ENCODE peak calls at places on chromosomes 11 and 22, in eight cellular contexts. One of them, this sample, is unnamed.

GRCh38 chr11:73390601-73391565 is 14.7 kb downstream of the RELT start:
- DNase-seq in EH: no peak
- DNase-seq in stomach: no peak
- DNase-seq in M059J: no peak
- DNase-seq in PC-9: no peak
- DNase-seq in HTR-8/SVneo: no peak
- DNase-seq in thoracic aorta: no peak
- DNase-seq in NCI-H1694 treated with DMSO at 0.1 percent for 48 hours: no peak
- DNase-seq in this sample: no peak

GRCh38 chr11:76835928-76836612 is 24.6 kb upstream of the ACER3 start:
- DNase-seq in EH: peak
- DNase-seq in stomach: peak
- DNase-seq in M059J: peak
- DNase-seq in PC-9: peak
- DNase-seq in HTR-8/SVneo: no peak
- DNase-seq in thoracic aorta: no peak
- DNase-seq in NCI-H1694 treated with DMSO at 0.1 percent for 48 hours: peak
- DNase-seq in this sample: peak

GRCh38 chr22:38828616-38829205 is 15.1 kb downstream of the NPTXR start:
- DNase-seq in EH: no peak
- DNase-seq in stomach: no peak
- DNase-seq in M059J: no peak
- DNase-seq in PC-9: no peak
- DNase-seq in HTR-8/SVneo: no peak
- DNase-seq in thoracic aorta: no peak
- DNase-seq in NCI-H1694 treated with DMSO at 0.1 percent for 48 hours: no peak
- DNase-seq in this sample: no peak

GRCh38 chr11:69301491-69302401 is 7.8 kb downstream of the MYEOV start:
- DNase-seq in EH: peak
- DNase-seq in stomach: peak
- DNase-seq in M059J: peak
- DNase-seq in PC-9: peak
- DNase-seq in HTR-8/SVneo: peak
- DNase-seq in thoracic aorta: no peak
- DNase-seq in NCI-H1694 treated with DMSO at 0.1 percent for 48 hours: no peak
- DNase-seq in this sample: peak

GRCh38 chr11:7143908-7144307 is 55.1 kb downstream of the RBMXL2 start:
- DNase-seq in EH: peak
- DNase-seq in stomach: no peak
- DNase-seq in M059J: peak
- DNase-seq in PC-9: no peak
- DNase-seq in HTR-8/SVneo: no peak
- DNase-seq in thoracic aorta: no peak
- DNase-seq in NCI-H1694 treated with DMSO at 0.1 percent for 48 hours: no peak
- DNase-seq in this sample: peak

GRCh38 chr11:96151501-96151900 is 191.5 kb downstream of the MAML2 start:
- DNase-seq in EH: no peak
- DNase-seq in stomach: no peak
- DNase-seq in M059J: peak
- DNase-seq in PC-9: peak
- DNase-seq in HTR-8/SVneo: no peak
- DNase-seq in thoracic aorta: no peak
- DNase-seq in NCI-H1694 treated with DMSO at 0.1 percent for 48 hours: no peak
- DNase-seq in this sample: no peak

GRCh38 chr11:15688351-15688792 is 573.6 kb downstream of the INSC start:
- DNase-seq in EH: no peak
- DNase-seq in stomach: no peak
- DNase-seq in M059J: no peak
- DNase-seq in PC-9: no peak
- DNase-seq in HTR-8/SVneo: no peak
- DNase-seq in thoracic aorta: no peak
- DNase-seq in NCI-H1694 treated with DMSO at 0.1 percent for 48 hours: no peak
- DNase-seq in this sample: no peak

GRCh38 chr11:86230196-86230813 is 14.2 kb upstream of the EED start:
- DNase-seq in EH: no peak
- DNase-seq in stomach: no peak
- DNase-seq in M059J: peak
- DNase-seq in PC-9: no peak
- DNase-seq in HTR-8/SVneo: no peak
- DNase-seq in thoracic aorta: no peak
- DNase-seq in NCI-H1694 treated with DMSO at 0.1 percent for 48 hours: no peak
- DNase-seq in this sample: no peak

This sample was measured in adipocyte.